ENCODE peak calls at places on chromosomes 1 and 21, in four cellular contexts. One of them, this sample, is unnamed.

GRCh38 chr1:227759345-227760300 is 24.4 kb downstream of the SNAP47 start:
- DNase-seq in coronary artery: no peak
- DNase-seq in brain microvascular endothelial cell: peak
- DNase-seq in neural crest cell: no peak
- DNase-seq in this sample: peak

GRCh38 chr1:167899253-167899681 is 14.7 kb downstream of the ADCY10 start:
- DNase-seq in coronary artery: no peak
- DNase-seq in brain microvascular endothelial cell: no peak
- DNase-seq in neural crest cell: no peak
- DNase-seq in this sample: no peak

GRCh38 chr1:245046310-245046709 is 108.5 kb upstream of the KIF26B start:
- DNase-seq in coronary artery: no peak
- DNase-seq in brain microvascular endothelial cell: no peak
- DNase-seq in neural crest cell: no peak
- DNase-seq in this sample: no peak

GRCh38 chr1:35369922-35370671 is 101.6 kb downstream of the ZMYM4 start:
- DNase-seq in coronary artery: no peak
- DNase-seq in brain microvascular endothelial cell: peak
- DNase-seq in neural crest cell: no peak
- DNase-seq in this sample: no peak

GRCh38 chr1:36890776-36891175 is 143.5 kb downstream of the GRIK3 start:
- DNase-seq in coronary artery: peak
- DNase-seq in brain microvascular endothelial cell: no peak
- DNase-seq in neural crest cell: no peak
- DNase-seq in this sample: peak

GRCh38 chr1:38396606-38397005 is 350.0 kb upstream of the POU3F1 start:
- DNase-seq in coronary artery: no peak
- DNase-seq in brain microvascular endothelial cell: no peak
- DNase-seq in neural crest cell: no peak
- DNase-seq in this sample: no peak

GRCh38 chr21:29299906-29300546 is 1.3 kb downstream of the BACH1 start:
- DNase-seq in coronary artery: peak
- DNase-seq in brain microvascular endothelial cell: peak
- DNase-seq in neural crest cell: no peak
- DNase-seq in this sample: no peak

GRCh38 chr1:225946082-225946620 is 5.1 kb upstream of the LEFTY2 start:
- DNase-seq in coronary artery: no peak
- DNase-seq in brain microvascular endothelial cell: no peak
- DNase-seq in neural crest cell: no peak
- DNase-seq in this sample: no peak

GRCh38 chr1:7578206-7578605 is 192.9 kb upstream of the VAMP3 start:
- DNase-seq in coronary artery: no peak
- DNase-seq in brain microvascular endothelial cell: no peak
- DNase-seq in neural crest cell: no peak
- DNase-seq in this sample: no peak

GRCh38 chr1:44407430-44408180 is 2.5 kb downstream of the RNF220 start:
- DNase-seq in coronary artery: no peak
- DNase-seq in brain microvascular endothelial cell: no peak
- DNase-seq in neural crest cell: peak
- DNase-seq in this sample: no peak

GRCh38 chr1:198939286-198939685 is 300.4 kb downstream of the PTPRC start:
- DNase-seq in coronary artery: no peak
- DNase-seq in brain microvascular endothelial cell: no peak
- DNase-seq in neural crest cell: no peak
- DNase-seq in this sample: no peak

GRCh38 chr21:17613242-17613676 is 558 bp upstream of the BTG3 start:
- DNase-seq in coronary artery: peak
- DNase-seq in brain microvascular endothelial cell: no peak
- DNase-seq in neural crest cell: no peak
- DNase-seq in this sample: no peak

GRCh38 chr1:150256549-150257341 is 829 bp upstream of the CA14 start:
- DNase-seq in coronary artery: no peak
- DNase-seq in brain microvascular endothelial cell: no peak
- DNase-seq in neural crest cell: peak
- DNase-seq in this sample: no peak

GRCh38 chr1:211113566-211113965 is 20.4 kb downstream of the KCNH1 start:
- DNase-seq in coronary artery: no peak
- DNase-seq in brain microvascular endothelial cell: no peak
- DNase-seq in neural crest cell: no peak
- DNase-seq in this sample: no peak

GRCh38 chr1:159197767-159198557 is 6.7 kb upstream of the ACKR1 start:
- DNase-seq in coronary artery: no peak
- DNase-seq in brain microvascular endothelial cell: peak
- DNase-seq in neural crest cell: peak
- DNase-seq in this sample: peak

GRCh38 chr1:229229721-229230135 is 41.2 kb upstream of the RAB4A start:
- DNase-seq in coronary artery: peak
- DNase-seq in brain microvascular endothelial cell: no peak
- DNase-seq in neural crest cell: no peak
- DNase-seq in this sample: no peak

GRCh38 chr1:160020196-160020595 is 11.6 kb downstream of the PIGM start:
- DNase-seq in coronary artery: no peak
- DNase-seq in brain microvascular endothelial cell: no peak
- DNase-seq in neural crest cell: no peak
- DNase-seq in this sample: peak

GRCh38 chr1:153533689-153534201 is 2.0 kb downstream of the S100A6 start:
- DNase-seq in coronary artery: peak
- DNase-seq in brain microvascular endothelial cell: peak
- DNase-seq in neural crest cell: no peak
- DNase-seq in this sample: no peak

GRCh38 chr1:215657016-215657415 is 89.9 kb downstream of the KCTD3 start:
- DNase-seq in coronary artery: no peak
- DNase-seq in brain microvascular endothelial cell: no peak
- DNase-seq in neural crest cell: no peak
- DNase-seq in this sample: no peak

GRCh38 chr1:23244362-23244761 is 27.1 kb upstream of the HTR1D start:
- DNase-seq in coronary artery: no peak
- DNase-seq in brain microvascular endothelial cell: no peak
- DNase-seq in neural crest cell: no peak
- DNase-seq in this sample: no peak

GRCh38 chr1:108644984-108645383 is 15.9 kb downstream of the HENMT1 start:
- DNase-seq in coronary artery: no peak
- DNase-seq in brain microvascular endothelial cell: no peak
- DNase-seq in neural crest cell: no peak
- DNase-seq in this sample: no peak

GRCh38 chr1:159941139-159941866 is 4.1 kb downstream of the IGSF9 start:
- DNase-seq in coronary artery: no peak
- DNase-seq in brain microvascular endothelial cell: no peak
- DNase-seq in neural crest cell: no peak
- DNase-seq in this sample: no peak

GRCh38 chr1:13730751-13731482 is 30.9 kb downstream of the PRDM2 start:
- DNase-seq in coronary artery: no peak
- DNase-seq in brain microvascular endothelial cell: no peak
- DNase-seq in neural crest cell: no peak
- DNase-seq in this sample: no peak

GRCh38 chr1:100528861-100529260 is 9.1 kb upstream of the GPR88 start:
- DNase-seq in coronary artery: no peak
- DNase-seq in brain microvascular endothelial cell: no peak
- DNase-seq in neural crest cell: no peak
- DNase-seq in this sample: no peak

GRCh38 chr1:24348196-24348595 is 29.0 kb downstream of the GRHL3 start:
- DNase-seq in coronary artery: no peak
- DNase-seq in brain microvascular endothelial cell: no peak
- DNase-seq in neural crest cell: no peak
- DNase-seq in this sample: no peak

GRCh38 chr1:175520186-175520585 is 223.2 kb downstream of the TNR start:
- DNase-seq in coronary artery: no peak
- DNase-seq in brain microvascular endothelial cell: no peak
- DNase-seq in neural crest cell: no peak
- DNase-seq in this sample: no peak

GRCh38 chr1:87826639-87827345 is 498.1 kb downstream of the LMO4 start:
- DNase-seq in coronary artery: no peak
- DNase-seq in brain microvascular endothelial cell: peak
- DNase-seq in neural crest cell: no peak
- DNase-seq in this sample: no peak

GRCh38 chr1:94884101-94884875 is 42.6 kb downstream of the CNN3 start:
- DNase-seq in coronary artery: no peak
- DNase-seq in brain microvascular endothelial cell: peak
- DNase-seq in neural crest cell: no peak
- DNase-seq in this sample: peak

GRCh38 chr1:162145966-162146696 is 76.6 kb downstream of the NOS1AP start:
- DNase-seq in coronary artery: no peak
- DNase-seq in brain microvascular endothelial cell: no peak
- DNase-seq in neural crest cell: no peak
- DNase-seq in this sample: no peak

GRCh38 chr1:56908619-56909340 is 54.2 kb downstream of the C8A start:
- DNase-seq in coronary artery: no peak
- DNase-seq in brain microvascular endothelial cell: no peak
- DNase-seq in neural crest cell: no peak
- DNase-seq in this sample: no peak

GRCh38 chr1:166675213-166675612 is 164.1 kb upstream of the POGK start:
- DNase-seq in coronary artery: no peak
- DNase-seq in brain microvascular endothelial cell: no peak
- DNase-seq in neural crest cell: no peak
- DNase-seq in this sample: no peak

GRCh38 chr1:7042322-7043231 is 257.3 kb downstream of the CAMTA1 start:
- DNase-seq in coronary artery: no peak
- DNase-seq in brain microvascular endothelial cell: peak
- DNase-seq in neural crest cell: no peak
- DNase-seq in this sample: no peak

GRCh38 chr21:43925096-43925481 is 60.1 kb downstream of the AGPAT3 start:
- DNase-seq in coronary artery: no peak
- DNase-seq in brain microvascular endothelial cell: no peak
- DNase-seq in neural crest cell: no peak
- DNase-seq in this sample: no peak

GRCh38 chr1:150973258-150973825 is 1.3 kb downstream of the CERS2 start:
- DNase-seq in coronary artery: no peak
- DNase-seq in brain microvascular endothelial cell: no peak
- DNase-seq in neural crest cell: no peak
- DNase-seq in this sample: no peak

GRCh38 chr1:9249534-9250335 is 15.2 kb downstream of the H6PD start:
- DNase-seq in coronary artery: no peak
- DNase-seq in brain microvascular endothelial cell: peak
- DNase-seq in neural crest cell: peak
- DNase-seq in this sample: no peak

GRCh38 chr1:236451796-236452373 is 57.8 kb downstream of the EDARADD start:
- DNase-seq in coronary artery: no peak
- DNase-seq in brain microvascular endothelial cell: no peak
- DNase-seq in neural crest cell: no peak
- DNase-seq in this sample: no peak

GRCh38 chr1:112701227-112702066 is 5.5 kb downstream of the RHOC start:
- DNase-seq in coronary artery: peak
- DNase-seq in brain microvascular endothelial cell: no peak
- DNase-seq in neural crest cell: no peak
- DNase-seq in this sample: peak

DNA sequence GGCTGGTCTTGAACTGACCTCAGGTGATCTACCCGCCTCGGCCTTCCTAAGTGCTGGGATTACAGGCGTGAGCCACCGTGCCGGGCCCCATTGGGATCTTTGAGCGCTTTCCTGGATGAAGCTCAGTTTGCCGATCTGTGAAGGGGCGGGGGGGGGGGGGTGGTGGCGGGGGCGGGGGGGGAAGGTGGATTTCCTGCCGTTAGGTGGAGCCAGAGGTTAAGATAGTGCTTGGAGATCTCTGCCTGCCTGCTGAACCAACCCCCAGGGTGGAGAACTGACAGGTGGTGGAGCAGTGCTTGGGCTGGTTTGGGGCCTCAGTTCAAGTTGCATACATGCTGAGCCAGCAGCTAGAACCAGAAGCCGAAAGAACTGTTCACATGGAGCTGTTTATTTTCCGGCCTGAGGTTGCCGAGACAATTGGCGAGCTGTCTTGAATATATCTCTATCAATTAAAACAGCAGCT is 1.7 kb downstream of the TMCC2 start:
- DNase-seq in coronary artery: peak
- DNase-seq in brain microvascular endothelial cell: no peak
- DNase-seq in neural crest cell: no peak
- DNase-seq in this sample: peak
- TF ChIP-seq CTCF in coronary artery: no peak
- TF ChIP-seq CTCF in brain microvascular endothelial cell: peak
- TF ChIP-seq CTCF in neural crest cell: peak
- TF ChIP-seq CTCF in this sample: peak

DNA sequence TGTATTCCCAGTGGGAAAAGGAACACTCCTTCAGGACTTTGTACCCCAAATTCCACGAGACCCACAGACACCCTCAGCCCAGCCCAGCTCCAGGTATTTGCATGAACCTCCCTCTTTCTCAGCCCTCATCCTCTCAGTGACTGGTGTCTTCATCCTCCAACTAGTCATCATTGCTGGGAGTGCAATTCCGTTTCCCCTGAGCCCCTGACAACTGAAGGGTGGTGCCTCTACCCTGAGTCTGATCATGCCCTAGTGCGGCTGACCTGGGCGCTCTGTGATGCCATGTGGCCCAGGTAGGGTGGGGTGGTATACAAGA is 3.8 kb upstream of the ZNF692 start:
- DNase-seq in coronary artery: no peak
- DNase-seq in brain microvascular endothelial cell: no peak
- DNase-seq in neural crest cell: no peak
- DNase-seq in this sample: peak
- TF ChIP-seq CTCF in coronary artery: no peak
- TF ChIP-seq CTCF in brain microvascular endothelial cell: no peak
- TF ChIP-seq CTCF in neural crest cell: no peak
- TF ChIP-seq CTCF in this sample: no peak

DNA sequence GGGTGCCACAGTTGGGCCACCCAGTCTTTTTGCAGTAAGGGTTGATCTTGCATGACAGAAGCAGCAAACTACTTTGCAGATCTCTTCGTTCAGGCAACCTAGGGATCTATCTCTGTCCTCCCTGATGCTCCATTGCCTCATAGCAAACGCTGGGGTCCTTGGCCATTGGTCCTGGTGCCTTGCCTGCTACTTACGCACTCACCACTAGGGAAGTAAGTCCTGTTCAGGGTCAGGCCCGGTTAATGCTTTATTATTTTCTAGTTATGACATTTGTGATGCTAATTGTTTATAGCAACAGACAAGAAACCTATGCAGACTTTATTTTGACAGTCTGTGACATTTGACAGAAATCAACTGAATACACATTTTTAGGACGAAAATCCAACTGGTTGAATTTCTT is 326.5 kb upstream of the FMN2 start:
- DNase-seq in coronary artery: no peak
- DNase-seq in brain microvascular endothelial cell: no peak
- DNase-seq in neural crest cell: no peak
- DNase-seq in this sample: no peak
- TF ChIP-seq CTCF in coronary artery: no peak
- TF ChIP-seq CTCF in brain microvascular endothelial cell: no peak
- TF ChIP-seq CTCF in neural crest cell: no peak
- TF ChIP-seq CTCF in this sample: no peak

GRCh38 chr1:117679299-117679698 is 73.5 kb downstream of the TENT5C start:
- DNase-seq in coronary artery: no peak
- DNase-seq in brain microvascular endothelial cell: no peak
- DNase-seq in neural crest cell: no peak
- DNase-seq in this sample: no peak

GRCh38 chr1:117679868-117680267 is 74.0 kb downstream of the TENT5C start:
- DNase-seq in coronary artery: no peak
- DNase-seq in brain microvascular endothelial cell: no peak
- DNase-seq in neural crest cell: no peak
- DNase-seq in this sample: no peak

GRCh38 chr1:117682372-117682771 is 76.5 kb downstream of the TENT5C start:
- DNase-seq in coronary artery: no peak
- DNase-seq in brain microvascular endothelial cell: no peak
- DNase-seq in neural crest cell: no peak
- DNase-seq in this sample: no peak

GRCh38 chr1:117680316-117681002 is 74.6 kb downstream of the TENT5C start:
- DNase-seq in coronary artery: no peak
- DNase-seq in brain microvascular endothelial cell: no peak
- DNase-seq in neural crest cell: no peak
- DNase-seq in this sample: no peak

GRCh38 chr1:117681093-117681950 is 75.5 kb downstream of the TENT5C start:
- DNase-seq in coronary artery: no peak
- DNase-seq in brain microvascular endothelial cell: no peak
- DNase-seq in neural crest cell: no peak
- DNase-seq in this sample: no peak
- TF ChIP-seq CTCF in coronary artery: no peak
- TF ChIP-seq CTCF in brain microvascular endothelial cell: no peak
- TF ChIP-seq CTCF in neural crest cell: no peak
- TF ChIP-seq CTCF in this sample: no peak

This sample was measured in osteocyte.